ENCODE peak calls at places on chromosome 2, in seven cellular contexts. One of them, this sample, is unnamed.

GRCh38 chr2:171274757-171275156 is 114.1 kb upstream of the TLK1 start:
- DNase-seq in HepG2: no peak
- DNase-seq in HCEC 1CT: no peak
- DNase-seq in stimulated activated CD4-positive, alpha-beta T cell treated with anti-CD3 and anti-CD28 coated beads, Interleukin-2, amount 100 ng/mL, for 48 hours: no peak
- DNase-seq in progenitor cell of endocrine pancreas: no peak
- DNase-seq in endothelial cell: no peak
- DNase-seq in naive B cell: no peak
- DNase-seq in this sample: no peak

GRCh38 chr2:238080518-238080917 is 19.6 kb upstream of the ESPNL start:
- DNase-seq in stimulated activated CD4-positive, alpha-beta T cell treated with anti-CD3 and anti-CD28 coated beads, Interleukin-2, amount 100 ng/mL, for 48 hours: no peak
- DNase-seq in naive B cell: no peak
- DNase-seq in endothelial cell: no peak
- DNase-seq in HepG2: no peak
- DNase-seq in HCEC 1CT: no peak
- DNase-seq in progenitor cell of endocrine pancreas: no peak
- DNase-seq in this sample: no peak

GRCh38 chr2:181309576-181309975 is 147.6 kb upstream of the ITGA4 start:
- DNase-seq in stimulated activated CD4-positive, alpha-beta T cell treated with anti-CD3 and anti-CD28 coated beads, Interleukin-2, amount 100 ng/mL, for 48 hours: no peak
- DNase-seq in progenitor cell of endocrine pancreas: no peak
- DNase-seq in HCEC 1CT: no peak
- DNase-seq in HepG2: no peak
- DNase-seq in endothelial cell: no peak
- DNase-seq in naive B cell: no peak
- DNase-seq in this sample: no peak

GRCh38 chr2:39141346-39142011 is 20.6 kb upstream of the SOS1 start:
- DNase-seq in HepG2: no peak
- DNase-seq in progenitor cell of endocrine pancreas: no peak
- DNase-seq in naive B cell: peak
- DNase-seq in stimulated activated CD4-positive, alpha-beta T cell treated with anti-CD3 and anti-CD28 coated beads, Interleukin-2, amount 100 ng/mL, for 48 hours: no peak
- DNase-seq in HCEC 1CT: no peak
- DNase-seq in endothelial cell: no peak
- DNase-seq in this sample: no peak

GRCh38 chr2:190451561-190452176 is 43.5 kb downstream of the MFSD6 start:
- DNase-seq in naive B cell: no peak
- DNase-seq in HCEC 1CT: peak
- DNase-seq in HepG2: no peak
- DNase-seq in stimulated activated CD4-positive, alpha-beta T cell treated with anti-CD3 and anti-CD28 coated beads, Interleukin-2, amount 100 ng/mL, for 48 hours: no peak
- DNase-seq in endothelial cell: no peak
- DNase-seq in progenitor cell of endocrine pancreas: no peak
- DNase-seq in this sample: no peak

GRCh38 chr2:107336536-107336935 is 450.6 kb upstream of the ST6GAL2 start:
- DNase-seq in progenitor cell of endocrine pancreas: no peak
- DNase-seq in naive B cell: no peak
- DNase-seq in HepG2: no peak
- DNase-seq in endothelial cell: no peak
- DNase-seq in HCEC 1CT: no peak
- DNase-seq in stimulated activated CD4-positive, alpha-beta T cell treated with anti-CD3 and anti-CD28 coated beads, Interleukin-2, amount 100 ng/mL, for 48 hours: no peak
- DNase-seq in this sample: no peak

GRCh38 chr2:67290451-67290991 is 106.6 kb upstream of the ETAA1 start:
- DNase-seq in stimulated activated CD4-positive, alpha-beta T cell treated with anti-CD3 and anti-CD28 coated beads, Interleukin-2, amount 100 ng/mL, for 48 hours: no peak
- DNase-seq in progenitor cell of endocrine pancreas: no peak
- DNase-seq in HCEC 1CT: peak
- DNase-seq in HepG2: no peak
- DNase-seq in endothelial cell: no peak
- DNase-seq in naive B cell: no peak
- DNase-seq in this sample: no peak

GRCh38 chr2:231152800-231153557 is 28.1 kb upstream of the HTR2B start:
- DNase-seq in HCEC 1CT: no peak
- DNase-seq in HepG2: no peak
- DNase-seq in naive B cell: no peak
- DNase-seq in endothelial cell: no peak
- DNase-seq in progenitor cell of endocrine pancreas: no peak
- DNase-seq in stimulated activated CD4-positive, alpha-beta T cell treated with anti-CD3 and anti-CD28 coated beads, Interleukin-2, amount 100 ng/mL, for 48 hours: no peak
- DNase-seq in this sample: no peak

GRCh38 chr2:106995560-106995959 is 109.6 kb upstream of the ST6GAL2 start:
- DNase-seq in endothelial cell: no peak
- DNase-seq in progenitor cell of endocrine pancreas: no peak
- DNase-seq in stimulated activated CD4-positive, alpha-beta T cell treated with anti-CD3 and anti-CD28 coated beads, Interleukin-2, amount 100 ng/mL, for 48 hours: no peak
- DNase-seq in HepG2: no peak
- DNase-seq in HCEC 1CT: no peak
- DNase-seq in naive B cell: no peak
- DNase-seq in this sample: no peak

GRCh38 chr2:159043710-159044109 is 75.3 kb downstream of the TANC1 start:
- DNase-seq in progenitor cell of endocrine pancreas: no peak
- DNase-seq in HepG2: no peak
- DNase-seq in naive B cell: no peak
- DNase-seq in endothelial cell: no peak
- DNase-seq in stimulated activated CD4-positive, alpha-beta T cell treated with anti-CD3 and anti-CD28 coated beads, Interleukin-2, amount 100 ng/mL, for 48 hours: no peak
- DNase-seq in HCEC 1CT: no peak
- DNase-seq in this sample: no peak

GRCh38 chr2:15177103-15177502 is 384.0 kb downstream of the NBAS start:
- DNase-seq in HepG2: no peak
- DNase-seq in endothelial cell: no peak
- DNase-seq in naive B cell: no peak
- DNase-seq in stimulated activated CD4-positive, alpha-beta T cell treated with anti-CD3 and anti-CD28 coated beads, Interleukin-2, amount 100 ng/mL, for 48 hours: peak
- DNase-seq in HCEC 1CT: no peak
- DNase-seq in progenitor cell of endocrine pancreas: no peak
- DNase-seq in this sample: no peak

GRCh38 chr2:171523969-171524401 is 1.7 kb downstream of the CYBRD1 start:
- DNase-seq in stimulated activated CD4-positive, alpha-beta T cell treated with anti-CD3 and anti-CD28 coated beads, Interleukin-2, amount 100 ng/mL, for 48 hours: no peak
- DNase-seq in progenitor cell of endocrine pancreas: no peak
- DNase-seq in endothelial cell: no peak
- DNase-seq in naive B cell: no peak
- DNase-seq in HepG2: no peak
- DNase-seq in HCEC 1CT: peak
- DNase-seq in this sample: no peak

GRCh38 chr2:136407952-136408318 is 290.0 kb upstream of the CXCR4 start:
- DNase-seq in endothelial cell: no peak
- DNase-seq in HCEC 1CT: no peak
- DNase-seq in stimulated activated CD4-positive, alpha-beta T cell treated with anti-CD3 and anti-CD28 coated beads, Interleukin-2, amount 100 ng/mL, for 48 hours: no peak
- DNase-seq in progenitor cell of endocrine pancreas: no peak
- DNase-seq in naive B cell: no peak
- DNase-seq in HepG2: no peak
- DNase-seq in this sample: no peak

GRCh38 chr2:16408331-16409005 is 257.2 kb downstream of the CYRIA start:
- DNase-seq in HepG2: no peak
- DNase-seq in naive B cell: no peak
- DNase-seq in endothelial cell: no peak
- DNase-seq in HCEC 1CT: no peak
- DNase-seq in stimulated activated CD4-positive, alpha-beta T cell treated with anti-CD3 and anti-CD28 coated beads, Interleukin-2, amount 100 ng/mL, for 48 hours: no peak
- DNase-seq in progenitor cell of endocrine pancreas: no peak
- DNase-seq in this sample: no peak

GRCh38 chr2:147829106-147829505 is 15.7 kb upstream of the ACVR2A start:
- DNase-seq in progenitor cell of endocrine pancreas: no peak
- DNase-seq in endothelial cell: no peak
- DNase-seq in HepG2: no peak
- DNase-seq in stimulated activated CD4-positive, alpha-beta T cell treated with anti-CD3 and anti-CD28 coated beads, Interleukin-2, amount 100 ng/mL, for 48 hours: no peak
- DNase-seq in naive B cell: no peak
- DNase-seq in HCEC 1CT: peak
- DNase-seq in this sample: no peak

GRCh38 chr2:95372216-95372829 is 30.2 kb upstream of the FAHD2A start:
- DNase-seq in progenitor cell of endocrine pancreas: no peak
- DNase-seq in HCEC 1CT: no peak
- DNase-seq in endothelial cell: no peak
- DNase-seq in stimulated activated CD4-positive, alpha-beta T cell treated with anti-CD3 and anti-CD28 coated beads, Interleukin-2, amount 100 ng/mL, for 48 hours: no peak
- DNase-seq in naive B cell: no peak
- DNase-seq in HepG2: no peak
- DNase-seq in this sample: no peak

GRCh38 chr2:139790807-139791206 is 1010.6 kb upstream of the NXPH2 start:
- DNase-seq in stimulated activated CD4-positive, alpha-beta T cell treated with anti-CD3 and anti-CD28 coated beads, Interleukin-2, amount 100 ng/mL, for 48 hours: no peak
- DNase-seq in naive B cell: no peak
- DNase-seq in HepG2: no peak
- DNase-seq in progenitor cell of endocrine pancreas: no peak
- DNase-seq in HCEC 1CT: peak
- DNase-seq in endothelial cell: no peak
- DNase-seq in this sample: peak

GRCh38 chr2:219739061-219739460 is 111.6 kb downstream of the SLC4A3 start:
- DNase-seq in stimulated activated CD4-positive, alpha-beta T cell treated with anti-CD3 and anti-CD28 coated beads, Interleukin-2, amount 100 ng/mL, for 48 hours: no peak
- DNase-seq in progenitor cell of endocrine pancreas: no peak
- DNase-seq in naive B cell: no peak
- DNase-seq in HCEC 1CT: no peak
- DNase-seq in endothelial cell: no peak
- DNase-seq in HepG2: no peak
- DNase-seq in this sample: no peak

GRCh38 chr2:208479342-208479741 is 72.8 kb downstream of the PTH2R start:
- DNase-seq in HepG2: no peak
- DNase-seq in progenitor cell of endocrine pancreas: no peak
- DNase-seq in stimulated activated CD4-positive, alpha-beta T cell treated with anti-CD3 and anti-CD28 coated beads, Interleukin-2, amount 100 ng/mL, for 48 hours: no peak
- DNase-seq in endothelial cell: no peak
- DNase-seq in HCEC 1CT: no peak
- DNase-seq in naive B cell: no peak
- DNase-seq in this sample: no peak

GRCh38 chr2:151777487-151777886 is 43.2 kb upstream of the NEB start:
- DNase-seq in endothelial cell: no peak
- DNase-seq in stimulated activated CD4-positive, alpha-beta T cell treated with anti-CD3 and anti-CD28 coated beads, Interleukin-2, amount 100 ng/mL, for 48 hours: no peak
- DNase-seq in HCEC 1CT: peak
- DNase-seq in HepG2: peak
- DNase-seq in naive B cell: no peak
- DNase-seq in progenitor cell of endocrine pancreas: no peak
- DNase-seq in this sample: no peak

GRCh38 chr2:33340265-33340664 is 136.2 kb upstream of the RASGRP3 start:
- DNase-seq in naive B cell: no peak
- DNase-seq in HepG2: no peak
- DNase-seq in stimulated activated CD4-positive, alpha-beta T cell treated with anti-CD3 and anti-CD28 coated beads, Interleukin-2, amount 100 ng/mL, for 48 hours: no peak
- DNase-seq in progenitor cell of endocrine pancreas: no peak
- DNase-seq in HCEC 1CT: no peak
- DNase-seq in endothelial cell: no peak
- DNase-seq in this sample: no peak